ENCODE peak calls at places on chromosome X, in seven cellular contexts. G is GM23248, R is endothelial cell of umbilical vein, L is PC-3, K is hepatocyte, I is HCT116, V is OCI-LY7. W is an unnamed sample. For H4K20me1, the result is how much of the 10 kb centered on the place peaks cover.

GRCh38 chrX:151724563-151725337 is 8.9 kb downstream of the FATE1 start:
- DNase-seq in G (no peak), R (no peak), L (no peak), K (no peak), I (no peak), V (no peak), W (no peak)

GRCh38 chrX:106999002-106999975 is 723 bp downstream of the MORC4 start:
- DNase-seq in G (peak), R (peak), L (peak), K (peak), I (peak), V (peak), W (peak)

GRCh38 chrX:138128025-138128671 is 562.2 kb downstream of the ZIC3 start:
- DNase-seq in G (peak), R (peak), L (peak), K (peak), I (peak), V (peak), W (peak)

GRCh38 chrX:39618178-39618577 is 479.6 kb downstream of the BCOR start:
- DNase-seq in G (no peak), R (no peak), L (no peak), K (no peak), I (no peak), V (no peak), W (no peak)

GRCh38 chrX:72312311-72312940 is 6.7 kb upstream of the CITED1 start:
- DNase-seq in G (no peak), R (no peak), L (no peak), K (no peak), I (no peak), V (no peak), W (no peak)

GRCh38 chrX:49756692-49757091 is 60.9 kb upstream of the PAGE1 start:
- DNase-seq in G (no peak), R (no peak), L (no peak), K (no peak), I (no peak), V (no peak), W (no peak)

GRCh38 chrX:155070975-155071693 is at the start of the genes BRCC3, CMC4 and MTCP1:
- DNase-seq in G (peak), R (peak), L (peak), K (peak), I (peak), V (peak), W (peak)

GRCh38 chrX:68999351-68999750 is 165.9 kb downstream of the PJA1 start:
- DNase-seq in G (peak), R (peak), L (peak), K (no peak), I (peak), V (no peak), W (peak)

GRCh38 chrX:134604701-134605271 is 53.5 kb downstream of the PLAC1 start:
- DNase-seq in G (peak), R (peak), L (peak), K (peak), I (peak), V (no peak), W (peak)

GRCh38 chrX:103831342-103831802 is 685 bp downstream of the RAB9B start:
- DNase-seq in G (peak), R (no peak), L (peak), K (peak), I (no peak), V (no peak), W (no peak)

GRCh38 chrX:48068096-48068887 is 3.1 kb downstream of the ZNF630 start:
- DNase-seq in G (no peak), R (no peak), L (no peak), K (no peak), I (no peak), V (no peak), W (no peak)

GRCh38 chrX:56800307-56800706 is 71.3 kb downstream of the NBDY start:
- DNase-seq in G (no peak), R (no peak), L (no peak), K (no peak), I (no peak), V (no peak), W (no peak)

GRCh38 chrX:70168238-70169188 is 8.8 kb upstream of the DGAT2L6 start:
- DNase-seq in G (peak), R (peak), L (peak), K (peak), I (peak), V (peak), W (peak)

GRCh38 chrX:3939967-3940610 is 226.6 kb upstream of the PRKX start:
- DNase-seq in G (peak), R (peak), L (peak), K (peak), I (peak), V (peak), W (peak)

GRCh38 chrX:20718592-20718991 is 451.9 kb upstream of the RPS6KA3 start:
- DNase-seq in G (no peak), R (no peak), L (no peak), K (no peak), I (no peak), V (no peak), W (no peak)

GRCh38 chrX:136731207-136731782 is 49.4 kb downstream of the ARHGEF6 start:
- DNase-seq in G (no peak), R (no peak), L (no peak), K (no peak), I (no peak), V (no peak), W (no peak)

GRCh38 chrX:6095469-6095868 is 133.2 kb downstream of the NLGN4X start:
- DNase-seq in G (no peak), R (no peak), L (peak), K (no peak), I (no peak), V (no peak), W (no peak)

GRCh38 chrX:1248381-1249061 is 20.1 kb upstream of the CSF2RA start:
- DNase-seq in G (peak), R (no peak), L (no peak), K (peak), I (no peak), V (no peak), W (no peak)

GRCh38 chrX:136390921-136391320 is 90.2 kb downstream of the ADGRG4 start:
- DNase-seq in G (no peak), R (no peak), L (no peak), K (no peak), I (no peak), V (no peak), W (no peak)

GRCh38 chrX:132954323-132954722 is 4.1 kb downstream of the HS6ST2 start:
- DNase-seq in G (no peak), R (no peak), L (peak), K (no peak), I (no peak), V (no peak), W (no peak)

GRCh38 chrX:38375888-38376287 is 23.5 kb downstream of the OTC start:
- DNase-seq in G (peak), R (peak), L (peak), K (peak), I (peak), V (peak), W (no peak)

GRCh38 chrX:19958530-19959486 is 32.1 kb downstream of the BCLAF3 start:
- DNase-seq in G (no peak), R (no peak), L (peak), K (no peak), I (no peak), V (no peak), W (peak)

GRCh38 chrX:41338422-41338821 is 4.5 kb downstream of the DDX3X start:
- DNase-seq in G (peak), R (no peak), L (peak), K (no peak), I (no peak), V (no peak), W (no peak)

GRCh38 chrX:26822448-26822847 is 606.5 kb downstream of the MAGEB5 start:
- DNase-seq in G (no peak), R (no peak), L (no peak), K (no peak), I (peak), V (no peak), W (no peak)

GRCh38 chrX:115487608-115488007 is 73.4 kb upstream of the PLS3 start:
- DNase-seq in G (no peak), R (no peak), L (no peak), K (no peak), I (no peak), V (no peak), W (no peak)

GRCh38 chrX:154991039-154991438 is 31.5 kb downstream of the F8 start:
- DNase-seq in G (no peak), R (no peak), L (no peak), K (no peak), I (no peak), V (no peak), W (no peak)

GRCh38 chrX:15678339-15678738 is 13.7 kb upstream of the CLTRN start:
- DNase-seq in G (no peak), R (no peak), L (no peak), K (no peak), I (no peak), V (no peak), W (no peak)

GRCh38 chrX:15679246-15679645 is 14.6 kb upstream of the CLTRN start:
- DNase-seq in G (no peak), R (no peak), L (no peak), K (no peak), I (no peak), V (no peak), W (no peak)

GRCh38 chrX:15680401-15680800 is 15.8 kb upstream of the CLTRN start:
- DNase-seq in G (peak), R (no peak), L (peak), K (peak), I (no peak), V (no peak), W (peak)

GRCh38 chrX:15686818-15687685 is 22.4 kb upstream of the CLTRN start:
- DNase-seq in G (peak), R (peak), L (peak), K (peak), I (peak), V (peak), W (peak)

GRCh38 chrX:15683193-15683592 is 18.6 kb upstream of the CLTRN start:
- DNase-seq in G (no peak), R (no peak), L (no peak), K (no peak), I (no peak), V (no peak), W (no peak)
- H4K20me1 ChIP-seq in G (under half), R (under half), L (under half), K (under half), I (under half), V (under half), W (under half)

DNA sequence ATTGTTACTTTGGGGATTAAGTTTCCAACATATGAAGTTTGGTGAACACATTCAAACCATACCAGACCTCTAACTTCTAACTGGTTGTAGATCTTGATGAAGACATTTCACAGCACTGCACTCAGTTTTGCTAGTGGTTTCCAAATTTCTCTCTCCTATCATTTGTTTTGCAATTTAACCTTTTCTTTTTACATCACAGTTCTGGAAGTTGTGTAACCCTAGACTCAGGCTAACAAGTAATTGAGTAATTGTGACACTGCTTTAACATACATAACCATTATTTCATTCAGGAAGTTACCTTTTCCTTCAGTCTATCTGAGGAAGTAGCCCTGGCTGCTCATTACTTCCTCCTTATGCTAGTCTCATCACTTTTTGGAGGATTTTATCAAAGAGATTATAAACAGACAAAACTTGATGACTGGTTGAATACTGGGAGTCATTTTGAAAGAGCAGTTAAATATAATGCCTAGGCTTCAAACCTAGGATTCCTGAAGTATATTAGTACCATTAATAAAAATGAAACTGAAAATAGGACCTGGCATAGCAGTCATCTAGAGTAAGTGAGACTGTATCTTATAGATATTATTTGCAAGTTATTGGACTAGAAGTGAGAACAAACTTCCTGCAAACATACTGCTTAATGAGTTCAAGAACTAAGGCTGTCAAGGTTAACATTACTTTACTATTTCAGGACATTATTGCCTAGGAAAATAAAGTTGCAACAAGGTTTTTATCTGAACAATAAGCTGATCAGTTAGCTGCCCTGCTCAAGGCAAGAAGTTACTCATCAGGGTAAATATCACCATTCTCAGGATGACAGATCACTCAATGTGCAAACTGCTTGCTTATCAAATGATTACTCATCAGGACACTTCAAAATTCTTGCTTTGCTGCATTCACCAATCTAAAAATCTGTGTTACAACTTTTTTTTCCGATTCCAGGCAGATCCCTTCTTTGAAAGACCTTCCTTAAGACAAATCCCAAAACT is 25.6 kb upstream of the TEX13C start:
- DNase-seq in G (no peak), R (no peak), L (peak), K (no peak), I (no peak), V (no peak), W (no peak)
- H4K20me1 ChIP-seq in G (under half), R (under half), L (under half), K (under half), I (under half), V (under half), W (under half)

GRCh38 chrX:13693341-13693871 is 4.5 kb downstream of the RAB9A start:
- DNase-seq in G (peak), R (no peak), L (no peak), K (no peak), I (no peak), V (no peak), W (no peak)

GRCh38 chrX:13691845-13692334 is 3.0 kb downstream of the RAB9A start:
- DNase-seq in G (no peak), R (no peak), L (no peak), K (no peak), I (no peak), V (peak), W (peak)

GRCh38 chrX:13694359-13694758 is 5.4 kb downstream of the RAB9A start:
- DNase-seq in G (peak), R (no peak), L (no peak), K (no peak), I (no peak), V (no peak), W (no peak)

GRCh38 chrX:13690836-13691235 is 1.9 kb downstream of the RAB9A start:
- DNase-seq in G (peak), R (no peak), L (peak), K (no peak), I (no peak), V (peak), W (no peak)

GRCh38 chrX:13692771-13693231 is 3.9 kb downstream of the RAB9A start:
- DNase-seq in G (no peak), R (no peak), L (no peak), K (no peak), I (peak), V (no peak), W (peak)
- H4K20me1 ChIP-seq in G (under half), R (under half), L (under half), K (half or more), I (under half), V (under half), W (under half)

DNA sequence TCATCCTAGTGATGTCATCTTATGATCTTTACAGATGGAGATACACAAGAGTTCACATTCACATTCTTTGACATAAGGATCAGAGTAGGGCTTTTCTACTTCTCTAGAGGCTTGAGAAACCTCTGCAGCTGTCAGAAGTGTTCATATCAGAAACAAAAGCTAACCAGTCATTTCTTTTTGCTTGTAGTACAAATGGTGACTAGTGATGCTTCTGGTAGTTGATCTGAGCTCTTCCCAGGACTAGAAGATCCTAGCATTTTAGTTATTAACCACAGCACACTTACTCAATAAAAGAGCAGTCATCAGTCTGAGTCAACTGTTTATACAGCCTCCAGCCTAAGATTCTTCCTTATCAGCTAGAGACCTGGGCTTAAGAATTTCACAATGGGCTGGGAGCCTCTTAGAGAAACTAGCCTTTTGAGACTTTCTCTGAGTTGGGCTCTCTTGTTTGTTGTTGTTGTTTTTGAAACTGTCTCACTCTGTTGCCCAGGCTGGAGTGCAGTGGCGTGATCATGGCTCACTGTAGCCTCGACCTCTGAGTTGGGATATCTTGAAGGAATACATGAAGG is 84.1 kb downstream of the TMEM164 start:
- DNase-seq in G (peak), R (peak), L (peak), K (peak), I (peak), V (no peak), W (peak)
- H4K20me1 ChIP-seq in G (under half), R (under half), L (under half), K (under half), I (under half), V (under half), W (under half)

GRCh38 chrX:53412441-53412840 is 10.0 kb downstream of the SMC1A start:
- DNase-seq in G (no peak), R (no peak), L (no peak), K (no peak), I (no peak), V (no peak), W (no peak)
- H4K20me1 ChIP-seq in G (under half), R (under half), L (under half), K (under half), I (under half), V (under half), W (under half)

GRCh38 chrX:153958605-153959004 is 13.0 kb downstream of the HCFC1 start:
- DNase-seq in G (no peak), R (no peak), L (no peak), K (no peak), I (no peak), V (no peak), W (no peak)
- H4K20me1 ChIP-seq in G (under half), R (under half), L (under half), K (under half), I (under half), V (under half), W (under half)